ENCODE peak calls at places on chromosomes 2 and 18, in eight cellular contexts. R, U, X, D, N, Y, W and P are unnamed samples.

GRCh38 chr2:237486334-237486818 is 675 bp upstream of the MLPH start:
- DNase-seq in W (no peak), D (no peak), X (no peak), U (no peak), N (no peak), R (no peak), Y (no peak), P (no peak)

GRCh38 chr2:38733300-38733971 is 17.7 kb downstream of the SRSF7 start:
- DNase-seq in D (peak; percentile 25), X (no peak), W (no peak), R (no peak), U (no peak), N (no peak), Y (peak; percentile 62), P (no peak)

GRCh38 chr2:136204959-136205358 is 87.0 kb upstream of the CXCR4 start:
- DNase-seq in R (no peak), N (no peak), X (no peak), D (no peak), Y (no peak), U (no peak), W (no peak), P (no peak)

GRCh38 chr18:43826215-43826614 is 548.9 kb upstream of the SYT4 start:
- DNase-seq in D (no peak), U (no peak), X (no peak), N (no peak), Y (no peak), R (no peak), W (no peak), P (no peak)

GRCh38 chr2:72719416-72719815 is 106.4 kb downstream of the EXOC6B start:
- DNase-seq in Y (no peak), X (no peak), U (no peak), R (no peak), W (no peak), D (no peak), N (no peak), P (no peak)

GRCh38 chr18:59070181-59070912 is 69.3 kb upstream of the SEC11C start:
- DNase-seq in U (peak; percentile 74), X (peak; percentile 78), Y (peak; percentile 64), N (peak; percentile 81), W (peak; percentile 90), D (peak; percentile 90), R (peak; percentile 87), P (peak; percentile 67)

GRCh38 chr2:227939271-227940027 is 68.0 kb downstream of the DAW1 start:
- DNase-seq in U (no peak), W (no peak), N (no peak), Y (peak; percentile 21), X (no peak), D (peak; percentile 38), R (no peak), P (no peak)

GRCh38 chr2:64350996-64351395 is 103.0 kb upstream of the LGALSL start:
- DNase-seq in R (no peak), U (no peak), Y (no peak), N (no peak), X (no peak), D (no peak), W (no peak), P (no peak)

GRCh38 chr18:55405655-55406373 is 182.2 kb downstream of the TCF4 start:
- DNase-seq in X (peak; percentile 72), N (no peak), U (no peak), Y (no peak), R (peak; percentile 87), D (peak; percentile 90), W (peak; percentile 94), P (no peak)

GRCh38 chr2:238299803-238300202 is 11.4 kb upstream of the PER2 start:
- DNase-seq in W (peak; percentile 25), X (no peak), N (no peak), U (no peak), R (no peak), Y (no peak), D (no peak), P (no peak)

GRCh38 chr2:41994177-41994576 is 53.6 kb upstream of the PKDCC start:
- DNase-seq in W (no peak), R (no peak), U (no peak), N (no peak), X (no peak), D (no peak), Y (no peak), P (no peak)

GRCh38 chr2:41992056-41992699 is 55.6 kb upstream of the PKDCC start:
- DNase-seq in W (no peak), D (no peak), N (no peak), U (no peak), R (no peak), Y (no peak), X (no peak), P (no peak)

GRCh38 chr2:41993086-41993812 is 54.6 kb upstream of the PKDCC start:
- DNase-seq in R (no peak), N (no peak), U (no peak), D (no peak), W (no peak), Y (no peak), X (no peak), P (no peak)

GRCh38 chr2:41992700-41993070 is 55.1 kb upstream of the PKDCC start:
- DNase-seq in W (no peak), X (no peak), U (no peak), Y (no peak), N (no peak), R (no peak), D (no peak), P (no peak)

GRCh38 chr2:41994661-41995060 is 53.2 kb upstream of the PKDCC start:
- DNase-seq in U (no peak), N (no peak), W (no peak), X (no peak), R (no peak), D (no peak), Y (no peak), P (no peak)
- H3K4me1 ChIP-seq in U (no peaks in the 10 kb centered on the region), N (no peaks in the 10 kb centered on the region), W (peaks cover 8% of the 10 kb centered on the region), X (peaks cover 30% of the 10 kb centered on the region), R (peaks cover 19% of the 10 kb centered on the region), D (no peaks in the 10 kb centered on the region), Y (no peaks in the 10 kb centered on the region), P (no peaks in the 10 kb centered on the region)

GRCh38 chr2:169727065-169727464 is 6.6 kb upstream of the KLHL23 start:
- DNase-seq in W (no peak), Y (no peak), U (no peak), X (no peak), D (no peak), R (no peak), N (no peak), P (no peak)
- H3K4me3 ChIP-seq in W (no peak overlapping the region), Y (no peak overlapping the region), U (no peak overlapping the region), X (no peak overlapping the region), D (no peak overlapping the region), R (no peak overlapping the region), N (no peak overlapping the region), P (no peak overlapping the region)

DNA sequence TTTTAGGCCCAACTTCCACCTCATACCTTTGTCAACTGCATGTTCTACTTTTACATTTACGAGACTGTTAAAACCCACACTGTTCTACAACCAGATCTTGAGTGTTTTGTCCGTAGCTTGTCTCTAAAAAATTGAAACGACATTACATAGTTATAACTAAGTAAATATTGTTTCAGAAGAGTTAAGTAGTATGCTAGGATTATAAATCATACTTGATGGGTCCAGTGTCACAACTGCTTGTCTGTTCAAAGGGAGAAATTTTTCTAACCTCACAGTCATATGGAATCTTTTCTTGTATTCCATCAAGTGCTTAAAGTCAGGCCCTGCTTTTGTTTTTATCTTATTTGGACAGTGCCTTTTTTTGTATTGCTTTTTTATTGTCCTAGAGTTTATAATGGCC is 4.3 kb downstream of the GMCL1 start:
- DNase-seq in U (no peak), D (no peak), R (no peak), W (no peak), Y (no peak), X (no peak), N (no peak), P (no peak)
- H3K27ac ChIP-seq in U (no peak overlapping the region), D (no peak overlapping the region), R (no peak overlapping the region), W (no peak overlapping the region), Y (no peak overlapping the region), X (no peak overlapping the region), N (no peak overlapping the region), P (no peak overlapping the region)

DNA sequence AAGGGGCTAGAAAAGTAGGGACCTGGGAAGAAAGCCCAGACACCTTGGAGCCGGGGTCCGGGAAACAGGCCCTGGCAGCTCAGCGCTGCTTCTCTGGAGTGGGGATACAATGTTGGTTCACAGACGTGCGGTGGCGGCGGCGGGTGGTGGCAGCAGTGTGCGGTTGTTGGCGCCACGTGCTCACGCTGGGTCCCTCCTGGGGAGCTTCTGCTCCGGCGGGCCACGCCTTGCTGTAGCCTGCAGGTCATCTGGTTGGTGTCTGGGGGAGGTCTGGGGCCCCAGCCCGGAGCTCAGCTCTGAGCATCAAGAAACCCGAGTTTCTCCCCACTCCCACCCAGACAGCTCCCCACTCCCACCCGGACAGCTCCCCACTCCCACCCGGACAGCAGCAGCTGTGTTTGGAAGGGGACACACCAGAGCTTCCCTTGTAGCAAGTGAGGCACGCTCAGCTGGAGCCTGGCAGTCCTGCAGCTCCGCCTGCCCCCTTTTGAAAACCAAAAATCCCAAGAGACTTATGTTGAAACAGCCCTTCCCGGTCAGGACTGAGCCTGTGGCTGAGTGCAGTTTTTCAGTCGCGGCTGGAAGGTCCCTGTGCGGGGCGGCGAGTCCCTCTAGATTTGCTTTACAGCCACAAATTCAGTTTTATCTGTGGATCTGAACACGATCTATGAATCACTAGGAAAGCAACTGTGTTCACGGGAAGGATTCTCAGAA is 46.9 kb downstream of the NFATC1 start:
- DNase-seq in D (no peak), R (no peak), U (no peak), N (no peak), X (no peak), Y (peak; percentile 19), W (no peak), P (no peak)
- H3K4me1 ChIP-seq in D (no peaks in the 10 kb centered on the region), R (no peaks in the 10 kb centered on the region), U (peaks cover 18% of the 10 kb centered on the region), N (peaks cover 16% of the 10 kb centered on the region), X (peaks cover 72% of the 10 kb centered on the region), Y (peaks cover 11% of the 10 kb centered on the region), W (peaks cover 44% of the 10 kb centered on the region), P (no peaks in the 10 kb centered on the region)

DNA sequence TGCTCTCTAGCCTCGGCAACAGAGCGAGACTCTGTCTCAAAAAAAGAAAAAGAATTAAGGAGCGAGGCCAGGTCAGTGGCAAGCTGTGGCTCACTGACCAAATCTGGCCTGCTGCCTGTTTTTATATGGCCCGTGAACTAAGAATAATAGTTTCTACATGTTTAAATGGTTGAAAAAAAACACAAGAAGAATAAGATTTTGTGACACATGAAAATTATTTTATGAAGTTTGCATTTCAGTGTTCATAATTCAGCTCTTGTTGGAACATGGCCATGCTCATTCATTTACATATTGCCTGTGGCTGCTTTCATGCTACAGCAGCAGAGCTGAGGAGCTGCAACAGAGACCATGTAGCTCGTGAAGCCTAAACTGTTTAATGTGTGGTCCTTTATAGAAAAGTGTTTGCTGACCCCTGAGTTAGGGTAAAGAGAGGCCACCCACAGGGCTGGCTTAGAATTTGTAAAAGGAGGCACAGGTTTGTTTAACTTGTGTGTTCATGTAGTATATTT is 59.5 kb downstream of the MFSD6 start:
- DNase-seq in U (no peak), W (no peak), R (no peak), N (no peak), Y (peak; percentile 30), X (no peak), D (peak; percentile 39), P (no peak)
- H3K4me3 ChIP-seq in U (no peak overlapping the region), W (peak overlapping the region; percentile 21), R (no peak overlapping the region), N (no peak overlapping the region), Y (peak overlapping the region; percentile 8), X (no peak overlapping the region), D (no peak overlapping the region), P (no peak overlapping the region)

DNA sequence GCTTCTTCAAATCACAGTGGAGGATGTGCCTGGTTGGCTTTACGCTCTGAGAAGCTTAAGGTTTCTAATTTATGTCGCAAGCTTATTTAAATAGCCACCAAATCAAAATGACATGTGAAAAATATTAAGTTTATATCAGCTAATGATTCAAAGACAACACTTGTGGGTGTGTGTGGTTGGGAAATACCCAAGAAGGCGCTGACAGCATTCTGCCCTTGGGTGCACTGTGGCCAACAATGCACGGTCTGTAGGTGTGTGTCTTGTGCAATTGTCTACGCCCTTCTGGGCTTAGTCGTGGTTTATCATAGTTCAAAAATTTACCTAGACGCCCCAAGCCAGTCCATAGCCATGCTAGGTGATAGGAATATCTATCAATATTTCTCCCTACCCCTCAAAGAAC is 60.9 kb downstream of the KCTD1 start:
- DNase-seq in U (no peak), D (no peak), W (no peak), X (no peak), Y (no peak), N (no peak), R (no peak), P (no peak)
- H3K27ac ChIP-seq in U (no peak overlapping the region), D (no peak overlapping the region), W (no peak overlapping the region), X (no peak overlapping the region), Y (no peak overlapping the region), N (no peak overlapping the region), R (no peak overlapping the region), P (no peak overlapping the region)